ENCODE peak calls at places on chromosome 13, in six cellular contexts. One of them, this sample, is unnamed.

GRCh38 chr13:40388617-40389016 is 277.8 kb downstream of the FOXO1 start:
- DNase-seq in stimulated activated CD4-positive, alpha-beta T cell treated with anti-CD3 and anti-CD28 coated beads, TNF-alpha, amount 100 ng/mL, for 24 hours: peak
- DNase-seq in fibroblast of lung: no peak
- DNase-seq in T-helper 2 cell treated with Interferon-gamma antibody and Interleukin-4, amounts not matched to agents 5 μg/mL and 100 μg/mL, for 36 hours: peak
- DNase-seq in mucosa of gallbladder: peak
- DNase-seq in PC-3: peak
- DNase-seq in this sample: no peak

GRCh38 chr13:106087201-106087600 is 448.3 kb downstream of the EFNB2 start:
- DNase-seq in stimulated activated CD4-positive, alpha-beta T cell treated with anti-CD3 and anti-CD28 coated beads, TNF-alpha, amount 100 ng/mL, for 24 hours: no peak
- DNase-seq in fibroblast of lung: no peak
- DNase-seq in T-helper 2 cell treated with Interferon-gamma antibody and Interleukin-4, amounts not matched to agents 5 μg/mL and 100 μg/mL, for 36 hours: no peak
- DNase-seq in mucosa of gallbladder: no peak
- DNase-seq in PC-3: no peak
- DNase-seq in this sample: no peak

GRCh38 chr13:110985570-110985969 is 70.7 kb upstream of the ANKRD10 start:
- DNase-seq in stimulated activated CD4-positive, alpha-beta T cell treated with anti-CD3 and anti-CD28 coated beads, TNF-alpha, amount 100 ng/mL, for 24 hours: no peak
- DNase-seq in fibroblast of lung: peak
- DNase-seq in T-helper 2 cell treated with Interferon-gamma antibody and Interleukin-4, amounts not matched to agents 5 μg/mL and 100 μg/mL, for 36 hours: no peak
- DNase-seq in mucosa of gallbladder: no peak
- DNase-seq in PC-3: no peak
- DNase-seq in this sample: no peak

GRCh38 chr13:40974460-40975407 is 44.4 kb downstream of the ELF1 start:
- DNase-seq in stimulated activated CD4-positive, alpha-beta T cell treated with anti-CD3 and anti-CD28 coated beads, TNF-alpha, amount 100 ng/mL, for 24 hours: no peak
- DNase-seq in fibroblast of lung: peak
- DNase-seq in T-helper 2 cell treated with Interferon-gamma antibody and Interleukin-4, amounts not matched to agents 5 μg/mL and 100 μg/mL, for 36 hours: peak
- DNase-seq in mucosa of gallbladder: no peak
- DNase-seq in PC-3: peak
- DNase-seq in this sample: peak

GRCh38 chr13:99018418-99019180 is 40.7 kb upstream of the DOCK9 start:
- DNase-seq in stimulated activated CD4-positive, alpha-beta T cell treated with anti-CD3 and anti-CD28 coated beads, TNF-alpha, amount 100 ng/mL, for 24 hours: no peak
- DNase-seq in fibroblast of lung: peak
- DNase-seq in T-helper 2 cell treated with Interferon-gamma antibody and Interleukin-4, amounts not matched to agents 5 μg/mL and 100 μg/mL, for 36 hours: no peak
- DNase-seq in mucosa of gallbladder: no peak
- DNase-seq in PC-3: peak
- DNase-seq in this sample: no peak

GRCh38 chr13:79519252-79519651 is 38.3 kb downstream of the NDFIP2 start:
- DNase-seq in stimulated activated CD4-positive, alpha-beta T cell treated with anti-CD3 and anti-CD28 coated beads, TNF-alpha, amount 100 ng/mL, for 24 hours: no peak
- DNase-seq in fibroblast of lung: no peak
- DNase-seq in T-helper 2 cell treated with Interferon-gamma antibody and Interleukin-4, amounts not matched to agents 5 μg/mL and 100 μg/mL, for 36 hours: no peak
- DNase-seq in mucosa of gallbladder: no peak
- DNase-seq in PC-3: peak
- DNase-seq in this sample: no peak

GRCh38 chr13:49869514-49869913 is 66.6 kb downstream of the SPRYD7 start:
- DNase-seq in stimulated activated CD4-positive, alpha-beta T cell treated with anti-CD3 and anti-CD28 coated beads, TNF-alpha, amount 100 ng/mL, for 24 hours: no peak
- DNase-seq in fibroblast of lung: peak
- DNase-seq in T-helper 2 cell treated with Interferon-gamma antibody and Interleukin-4, amounts not matched to agents 5 μg/mL and 100 μg/mL, for 36 hours: no peak
- DNase-seq in mucosa of gallbladder: no peak
- DNase-seq in PC-3: peak
- DNase-seq in this sample: peak

GRCh38 chr13:23928985-23929384 is 31.7 kb upstream of the C1QTNF9B start:
- DNase-seq in stimulated activated CD4-positive, alpha-beta T cell treated with anti-CD3 and anti-CD28 coated beads, TNF-alpha, amount 100 ng/mL, for 24 hours: no peak
- DNase-seq in fibroblast of lung: peak
- DNase-seq in T-helper 2 cell treated with Interferon-gamma antibody and Interleukin-4, amounts not matched to agents 5 μg/mL and 100 μg/mL, for 36 hours: no peak
- DNase-seq in mucosa of gallbladder: no peak
- DNase-seq in PC-3: peak
- DNase-seq in this sample: no peak

GRCh38 chr13:113182046-113182445 is 23.6 kb downstream of the PROZ start:
- DNase-seq in stimulated activated CD4-positive, alpha-beta T cell treated with anti-CD3 and anti-CD28 coated beads, TNF-alpha, amount 100 ng/mL, for 24 hours: no peak
- DNase-seq in fibroblast of lung: peak
- DNase-seq in T-helper 2 cell treated with Interferon-gamma antibody and Interleukin-4, amounts not matched to agents 5 μg/mL and 100 μg/mL, for 36 hours: no peak
- DNase-seq in mucosa of gallbladder: no peak
- DNase-seq in PC-3: no peak
- DNase-seq in this sample: no peak

GRCh38 chr13:45472171-45472705 is 7.5 kb downstream of the COG3 start:
- DNase-seq in stimulated activated CD4-positive, alpha-beta T cell treated with anti-CD3 and anti-CD28 coated beads, TNF-alpha, amount 100 ng/mL, for 24 hours: no peak
- DNase-seq in fibroblast of lung: peak
- DNase-seq in T-helper 2 cell treated with Interferon-gamma antibody and Interleukin-4, amounts not matched to agents 5 μg/mL and 100 μg/mL, for 36 hours: no peak
- DNase-seq in mucosa of gallbladder: no peak
- DNase-seq in PC-3: peak
- DNase-seq in this sample: no peak

GRCh38 chr13:25901460-25902376 is 150.1 kb downstream of the SHISA2 start:
- DNase-seq in stimulated activated CD4-positive, alpha-beta T cell treated with anti-CD3 and anti-CD28 coated beads, TNF-alpha, amount 100 ng/mL, for 24 hours: no peak
- DNase-seq in fibroblast of lung: peak
- DNase-seq in T-helper 2 cell treated with Interferon-gamma antibody and Interleukin-4, amounts not matched to agents 5 μg/mL and 100 μg/mL, for 36 hours: peak
- DNase-seq in mucosa of gallbladder: no peak
- DNase-seq in PC-3: peak
- DNase-seq in this sample: peak

GRCh38 chr13:37385248-37385647 is 213.3 kb downstream of the POSTN start:
- DNase-seq in stimulated activated CD4-positive, alpha-beta T cell treated with anti-CD3 and anti-CD28 coated beads, TNF-alpha, amount 100 ng/mL, for 24 hours: no peak
- DNase-seq in fibroblast of lung: no peak
- DNase-seq in T-helper 2 cell treated with Interferon-gamma antibody and Interleukin-4, amounts not matched to agents 5 μg/mL and 100 μg/mL, for 36 hours: no peak
- DNase-seq in mucosa of gallbladder: no peak
- DNase-seq in PC-3: no peak
- DNase-seq in this sample: no peak

GRCh38 chr13:60990032-60990733 is 425.5 kb downstream of the PCDH20 start:
- DNase-seq in stimulated activated CD4-positive, alpha-beta T cell treated with anti-CD3 and anti-CD28 coated beads, TNF-alpha, amount 100 ng/mL, for 24 hours: no peak
- DNase-seq in fibroblast of lung: no peak
- DNase-seq in T-helper 2 cell treated with Interferon-gamma antibody and Interleukin-4, amounts not matched to agents 5 μg/mL and 100 μg/mL, for 36 hours: no peak
- DNase-seq in mucosa of gallbladder: no peak
- DNase-seq in PC-3: peak
- DNase-seq in this sample: peak

GRCh38 chr13:43894438-43894837 is 14.7 kb downstream of the LACC1 start:
- DNase-seq in stimulated activated CD4-positive, alpha-beta T cell treated with anti-CD3 and anti-CD28 coated beads, TNF-alpha, amount 100 ng/mL, for 24 hours: no peak
- DNase-seq in fibroblast of lung: peak
- DNase-seq in T-helper 2 cell treated with Interferon-gamma antibody and Interleukin-4, amounts not matched to agents 5 μg/mL and 100 μg/mL, for 36 hours: no peak
- DNase-seq in mucosa of gallbladder: no peak
- DNase-seq in PC-3: peak
- DNase-seq in this sample: no peak

GRCh38 chr13:43180036-43180660 is 156.8 kb downstream of the DNAJC15 start:
- DNase-seq in stimulated activated CD4-positive, alpha-beta T cell treated with anti-CD3 and anti-CD28 coated beads, TNF-alpha, amount 100 ng/mL, for 24 hours: no peak
- DNase-seq in fibroblast of lung: no peak
- DNase-seq in T-helper 2 cell treated with Interferon-gamma antibody and Interleukin-4, amounts not matched to agents 5 μg/mL and 100 μg/mL, for 36 hours: no peak
- DNase-seq in mucosa of gallbladder: no peak
- DNase-seq in PC-3: no peak
- DNase-seq in this sample: no peak

GRCh38 chr13:52851153-52851962 is 2.9 kb upstream of the PCDH8 start:
- DNase-seq in stimulated activated CD4-positive, alpha-beta T cell treated with anti-CD3 and anti-CD28 coated beads, TNF-alpha, amount 100 ng/mL, for 24 hours: no peak
- DNase-seq in fibroblast of lung: peak
- DNase-seq in T-helper 2 cell treated with Interferon-gamma antibody and Interleukin-4, amounts not matched to agents 5 μg/mL and 100 μg/mL, for 36 hours: peak
- DNase-seq in mucosa of gallbladder: no peak
- DNase-seq in PC-3: no peak
- DNase-seq in this sample: peak

GRCh38 chr13:113452942-113453901 is at the start of gene ADPRHL1:
- DNase-seq in stimulated activated CD4-positive, alpha-beta T cell treated with anti-CD3 and anti-CD28 coated beads, TNF-alpha, amount 100 ng/mL, for 24 hours: no peak
- DNase-seq in fibroblast of lung: no peak
- DNase-seq in T-helper 2 cell treated with Interferon-gamma antibody and Interleukin-4, amounts not matched to agents 5 μg/mL and 100 μg/mL, for 36 hours: no peak
- DNase-seq in mucosa of gallbladder: no peak
- DNase-seq in PC-3: no peak
- DNase-seq in this sample: no peak

GRCh38 chr13:61918841-61919240 is 503.2 kb upstream of the PCDH20 start:
- DNase-seq in stimulated activated CD4-positive, alpha-beta T cell treated with anti-CD3 and anti-CD28 coated beads, TNF-alpha, amount 100 ng/mL, for 24 hours: no peak
- DNase-seq in fibroblast of lung: no peak
- DNase-seq in T-helper 2 cell treated with Interferon-gamma antibody and Interleukin-4, amounts not matched to agents 5 μg/mL and 100 μg/mL, for 36 hours: no peak
- DNase-seq in mucosa of gallbladder: no peak
- DNase-seq in PC-3: no peak
- DNase-seq in this sample: no peak

GRCh38 chr13:32736648-32737047 is 150.4 kb downstream of the PDS5B start:
- DNase-seq in stimulated activated CD4-positive, alpha-beta T cell treated with anti-CD3 and anti-CD28 coated beads, TNF-alpha, amount 100 ng/mL, for 24 hours: no peak
- DNase-seq in fibroblast of lung: peak
- DNase-seq in T-helper 2 cell treated with Interferon-gamma antibody and Interleukin-4, amounts not matched to agents 5 μg/mL and 100 μg/mL, for 36 hours: no peak
- DNase-seq in mucosa of gallbladder: no peak
- DNase-seq in PC-3: no peak
- DNase-seq in this sample: no peak

GRCh38 chr13:25253702-25254101 is 33.6 kb downstream of the MTMR6 start:
- DNase-seq in stimulated activated CD4-positive, alpha-beta T cell treated with anti-CD3 and anti-CD28 coated beads, TNF-alpha, amount 100 ng/mL, for 24 hours: no peak
- DNase-seq in fibroblast of lung: no peak
- DNase-seq in T-helper 2 cell treated with Interferon-gamma antibody and Interleukin-4, amounts not matched to agents 5 μg/mL and 100 μg/mL, for 36 hours: no peak
- DNase-seq in mucosa of gallbladder: no peak
- DNase-seq in PC-3: peak
- DNase-seq in this sample: no peak

GRCh38 chr13:31528176-31528575 is 211.2 kb upstream of the RXFP2 start:
- DNase-seq in stimulated activated CD4-positive, alpha-beta T cell treated with anti-CD3 and anti-CD28 coated beads, TNF-alpha, amount 100 ng/mL, for 24 hours: no peak
- DNase-seq in fibroblast of lung: no peak
- DNase-seq in T-helper 2 cell treated with Interferon-gamma antibody and Interleukin-4, amounts not matched to agents 5 μg/mL and 100 μg/mL, for 36 hours: no peak
- DNase-seq in mucosa of gallbladder: no peak
- DNase-seq in PC-3: no peak
- DNase-seq in this sample: no peak

GRCh38 chr13:76636881-76637280 is 249.3 kb downstream of the KCTD12 start:
- DNase-seq in stimulated activated CD4-positive, alpha-beta T cell treated with anti-CD3 and anti-CD28 coated beads, TNF-alpha, amount 100 ng/mL, for 24 hours: no peak
- DNase-seq in fibroblast of lung: peak
- DNase-seq in T-helper 2 cell treated with Interferon-gamma antibody and Interleukin-4, amounts not matched to agents 5 μg/mL and 100 μg/mL, for 36 hours: no peak
- DNase-seq in mucosa of gallbladder: no peak
- DNase-seq in PC-3: no peak
- DNase-seq in this sample: no peak

GRCh38 chr13:100773923-100774641 is 99.5 kb upstream of the TMTC4 start:
- DNase-seq in stimulated activated CD4-positive, alpha-beta T cell treated with anti-CD3 and anti-CD28 coated beads, TNF-alpha, amount 100 ng/mL, for 24 hours: no peak
- DNase-seq in fibroblast of lung: no peak
- DNase-seq in T-helper 2 cell treated with Interferon-gamma antibody and Interleukin-4, amounts not matched to agents 5 μg/mL and 100 μg/mL, for 36 hours: no peak
- DNase-seq in mucosa of gallbladder: no peak
- DNase-seq in PC-3: no peak
- DNase-seq in this sample: peak

GRCh38 chr13:79582896-79583295 is 101.9 kb downstream of the NDFIP2 start:
- DNase-seq in stimulated activated CD4-positive, alpha-beta T cell treated with anti-CD3 and anti-CD28 coated beads, TNF-alpha, amount 100 ng/mL, for 24 hours: no peak
- DNase-seq in fibroblast of lung: no peak
- DNase-seq in T-helper 2 cell treated with Interferon-gamma antibody and Interleukin-4, amounts not matched to agents 5 μg/mL and 100 μg/mL, for 36 hours: no peak
- DNase-seq in mucosa of gallbladder: no peak
- DNase-seq in PC-3: no peak
- DNase-seq in this sample: no peak

GRCh38 chr13:95457294-95457693 is 95.2 kb upstream of the CLDN10 start:
- DNase-seq in stimulated activated CD4-positive, alpha-beta T cell treated with anti-CD3 and anti-CD28 coated beads, TNF-alpha, amount 100 ng/mL, for 24 hours: no peak
- DNase-seq in fibroblast of lung: no peak
- DNase-seq in T-helper 2 cell treated with Interferon-gamma antibody and Interleukin-4, amounts not matched to agents 5 μg/mL and 100 μg/mL, for 36 hours: no peak
- DNase-seq in mucosa of gallbladder: no peak
- DNase-seq in PC-3: no peak
- DNase-seq in this sample: no peak

GRCh38 chr13:99028890-99029289 is 51.0 kb upstream of the DOCK9 start:
- DNase-seq in stimulated activated CD4-positive, alpha-beta T cell treated with anti-CD3 and anti-CD28 coated beads, TNF-alpha, amount 100 ng/mL, for 24 hours: no peak
- DNase-seq in fibroblast of lung: no peak
- DNase-seq in T-helper 2 cell treated with Interferon-gamma antibody and Interleukin-4, amounts not matched to agents 5 μg/mL and 100 μg/mL, for 36 hours: no peak
- DNase-seq in mucosa of gallbladder: no peak
- DNase-seq in PC-3: no peak
- DNase-seq in this sample: peak

GRCh38 chr13:72960114-72960513 is 98.7 kb upstream of the KLF5 start:
- DNase-seq in stimulated activated CD4-positive, alpha-beta T cell treated with anti-CD3 and anti-CD28 coated beads, TNF-alpha, amount 100 ng/mL, for 24 hours: no peak
- DNase-seq in fibroblast of lung: no peak
- DNase-seq in T-helper 2 cell treated with Interferon-gamma antibody and Interleukin-4, amounts not matched to agents 5 μg/mL and 100 μg/mL, for 36 hours: no peak
- DNase-seq in mucosa of gallbladder: no peak
- DNase-seq in PC-3: no peak
- DNase-seq in this sample: peak

GRCh38 chr13:43489168-43489730 is 297.5 kb downstream of the ENOX1 start:
- DNase-seq in stimulated activated CD4-positive, alpha-beta T cell treated with anti-CD3 and anti-CD28 coated beads, TNF-alpha, amount 100 ng/mL, for 24 hours: no peak
- DNase-seq in fibroblast of lung: peak
- DNase-seq in T-helper 2 cell treated with Interferon-gamma antibody and Interleukin-4, amounts not matched to agents 5 μg/mL and 100 μg/mL, for 36 hours: no peak
- DNase-seq in mucosa of gallbladder: no peak
- DNase-seq in PC-3: no peak
- DNase-seq in this sample: no peak

GRCh38 chr13:99417821-99418662 is 83.2 kb upstream of the TM9SF2 start:
- DNase-seq in stimulated activated CD4-positive, alpha-beta T cell treated with anti-CD3 and anti-CD28 coated beads, TNF-alpha, amount 100 ng/mL, for 24 hours: no peak
- DNase-seq in fibroblast of lung: no peak
- DNase-seq in T-helper 2 cell treated with Interferon-gamma antibody and Interleukin-4, amounts not matched to agents 5 μg/mL and 100 μg/mL, for 36 hours: peak
- DNase-seq in mucosa of gallbladder: no peak
- DNase-seq in PC-3: no peak
- DNase-seq in this sample: no peak

GRCh38 chr13:59982631-59983382 is 180.9 kb downstream of the DIAPH3 start:
- DNase-seq in stimulated activated CD4-positive, alpha-beta T cell treated with anti-CD3 and anti-CD28 coated beads, TNF-alpha, amount 100 ng/mL, for 24 hours: no peak
- DNase-seq in fibroblast of lung: peak
- DNase-seq in T-helper 2 cell treated with Interferon-gamma antibody and Interleukin-4, amounts not matched to agents 5 μg/mL and 100 μg/mL, for 36 hours: no peak
- DNase-seq in mucosa of gallbladder: no peak
- DNase-seq in PC-3: no peak
- DNase-seq in this sample: no peak